ENCODE peak calls at places on chromosome 13, in nine cellular contexts. W, H, Q, G, F, A, J, L and R are unnamed samples.

GRCh38 chr13:38707433-38707832 is 20.6 kb downstream of the FREM2 start:
- DNase-seq in W (no peak), H (no peak), Q (no peak), G (no peak), F (no peak), A (no peak), J (no peak), L (no peak), R (no peak)

GRCh38 chr13:105670179-105671015 is 865.1 kb downstream of the EFNB2 start:
- DNase-seq in W (no peak), H (no peak), Q (no peak), G (no peak), F (no peak), A (no peak), J (no peak), L (no peak), R (no peak)

GRCh38 chr13:70098669-70099068 is 9.0 kb upstream of the ATXN8OS start:
- DNase-seq in W (no peak), H (no peak), Q (no peak), G (no peak), F (peak; percentile 3), A (peak; percentile 66), J (no peak), L (no peak), R (no peak)

GRCh38 chr13:36548129-36548528 is 115.8 kb downstream of the CCNA1 start:
- DNase-seq in W (no peak), H (no peak), Q (no peak), G (no peak), F (no peak), A (no peak), J (no peak), L (no peak), R (no peak)

GRCh38 chr13:83827338-83827737 is 54.9 kb downstream of the SLITRK1 start:
- DNase-seq in W (no peak), H (no peak), Q (no peak), G (no peak), F (no peak), A (no peak), J (no peak), L (peak; percentile 3), R (no peak)

GRCh38 chr13:97934590-97934989 is 18.9 kb upstream of the IPO5 start:
- DNase-seq in W (no peak), H (peak; percentile 72), Q (no peak), G (no peak), F (no peak), A (no peak), J (no peak), L (no peak), R (no peak)

GRCh38 chr13:97212540-97213146 is 9.5 kb upstream of the MBNL2 start:
- DNase-seq in W (no peak), H (peak; percentile 66), Q (no peak), G (no peak), F (peak; percentile 64), A (peak; percentile 54), J (no peak), L (peak; percentile 67), R (no peak)

GRCh38 chr13:51801631-51802099 is 2.3 kb downstream of the DHRS12 start:
- DNase-seq in W (no peak), H (peak; percentile 63), Q (peak; percentile 87), G (peak; percentile 32), F (no peak), A (no peak), J (peak; percentile 81), L (peak; percentile 19), R (no peak)

DNA sequence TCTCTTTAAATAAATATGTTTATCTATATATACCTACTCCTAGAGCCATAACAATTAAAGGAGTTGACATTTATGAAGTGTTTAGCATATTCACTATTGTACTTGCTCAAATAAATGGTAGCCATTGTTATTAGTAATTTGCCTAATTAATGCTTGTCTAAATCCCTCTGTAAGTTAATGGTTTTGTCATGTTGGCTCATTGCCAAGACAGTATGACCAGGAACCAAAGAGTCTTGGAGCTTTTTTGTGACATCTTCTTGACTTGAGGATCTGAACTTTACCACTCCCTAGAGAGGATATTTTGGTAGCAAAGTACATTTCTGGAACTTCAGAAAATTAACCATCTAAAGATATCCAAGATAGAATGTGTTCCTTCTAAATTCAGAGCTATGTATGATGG is 15.5 kb downstream of the FRY start:
- DNase-seq in W (no peak), H (no peak), Q (no peak), G (no peak), F (no peak), A (no peak), J (no peak), L (no peak), R (no peak)
- H3K27ac ChIP-seq in W (no peak overlapping the region), H (no peak overlapping the region), Q (no peak overlapping the region), G (no peak overlapping the region), F (no peak overlapping the region), A (no peak overlapping the region), J (peak overlapping the region; percentile 31), L (no peak overlapping the region), R (no peak overlapping the region)

GRCh38 chr13:78601886-78602560 is 1.3 kb downstream of the POU4F1 start:
- DNase-seq in W (no peak), H (no peak), Q (no peak), G (no peak), F (no peak), A (no peak), J (no peak), L (no peak), R (no peak)
- H3K27me3 ChIP-seq in W (peaks cover 75% of the 10 kb centered on the region), H (peaks cover 83% of the 10 kb centered on the region), Q (peaks cover 69% of the 10 kb centered on the region), G (peaks cover 60% of the 10 kb centered on the region), F (peaks cover 89% of the 10 kb centered on the region), A (no peaks in the 10 kb centered on the region), J (peaks cover 90% of the 10 kb centered on the region), L (peaks cover 83% of the 10 kb centered on the region), R (peaks cover 71% of the 10 kb centered on the region)

GRCh38 chr13:109009756-109010155 is 380.3 kb downstream of the MYO16 start:
- DNase-seq in W (no peak), H (no peak), Q (no peak), G (no peak), F (no peak), A (no peak), J (no peak), L (no peak), R (no peak)
- H3K27ac ChIP-seq in W (no peak overlapping the region), H (no peak overlapping the region), Q (no peak overlapping the region), G (no peak overlapping the region), F (no peak overlapping the region), A (no peak overlapping the region), J (no peak overlapping the region), L (no peak overlapping the region), R (no peak overlapping the region)

GRCh38 chr13:41453620-41454019 is 3.7 kb upstream of the RGCC start:
- DNase-seq in W (no peak), H (no peak), Q (no peak), G (no peak), F (no peak), A (no peak), J (no peak), L (no peak), R (no peak)
- H3K27me3 ChIP-seq in W (no peaks in the 10 kb centered on the region), H (peaks cover 28% of the 10 kb centered on the region), Q (no peaks in the 10 kb centered on the region), G (no peaks in the 10 kb centered on the region), F (peaks cover 7% of the 10 kb centered on the region), A (no peaks in the 10 kb centered on the region), J (peaks cover 16% of the 10 kb centered on the region), L (no peaks in the 10 kb centered on the region), R (no peaks in the 10 kb centered on the region)

GRCh38 chr13:24104723-24105122 is 55.8 kb upstream of the SPATA13 start:
- DNase-seq in W (no peak), H (no peak), Q (no peak), G (no peak), F (no peak), A (peak; percentile 48), J (no peak), L (no peak), R (no peak)
- H3K27ac ChIP-seq in W (no peak overlapping the region), H (no peak overlapping the region), Q (no peak overlapping the region), G (no peak overlapping the region), F (no peak overlapping the region), A (no peak overlapping the region), J (no peak overlapping the region), L (no peak overlapping the region), R (no peak overlapping the region)

DNA sequence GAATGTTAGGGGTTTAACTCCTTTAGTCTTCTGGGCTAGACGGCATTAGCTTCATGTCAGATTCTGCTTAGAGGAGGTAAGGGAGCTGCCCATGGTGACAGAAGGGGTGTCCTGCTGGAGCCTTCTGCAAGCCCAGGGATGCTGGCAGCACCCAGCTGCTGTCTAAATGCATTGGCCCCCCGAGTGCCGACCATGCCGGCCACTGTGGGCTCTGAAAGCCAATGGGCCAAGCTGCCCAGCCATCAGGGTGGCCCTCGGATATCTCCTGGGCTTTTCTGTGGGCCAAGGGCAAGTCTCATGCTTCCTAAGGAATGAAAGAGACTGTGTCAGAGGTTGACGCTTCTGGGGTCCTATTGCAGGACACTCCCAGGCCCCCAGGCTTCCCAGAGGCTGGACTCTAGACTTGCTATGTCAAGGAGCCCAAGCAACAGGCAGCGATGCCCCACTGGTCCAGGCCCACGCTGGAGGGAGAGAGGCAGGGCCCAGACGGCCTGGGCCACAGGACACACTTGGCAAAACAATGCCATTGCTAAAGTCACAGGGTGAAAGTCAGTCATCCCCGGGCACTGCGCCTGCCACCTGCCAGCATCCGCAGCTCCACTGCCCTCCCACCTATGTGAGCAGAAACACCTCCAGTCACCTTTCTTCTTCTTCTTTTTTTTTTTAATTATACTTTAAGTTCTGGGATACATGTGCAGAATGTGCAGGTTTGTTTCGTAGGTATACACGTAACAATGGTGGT is 160.2 kb upstream of the GPR12 start:
- DNase-seq in W (no peak), H (no peak), Q (no peak), G (no peak), F (no peak), A (no peak), J (no peak), L (no peak), R (no peak)
- H3K27me3 ChIP-seq in W (no peaks in the 10 kb centered on the region), H (no peaks in the 10 kb centered on the region), Q (no peaks in the 10 kb centered on the region), G (no peaks in the 10 kb centered on the region), F (peaks cover 5% of the 10 kb centered on the region), A (no peaks in the 10 kb centered on the region), J (no peaks in the 10 kb centered on the region), L (no peaks in the 10 kb centered on the region), R (peaks cover 4% of the 10 kb centered on the region)